ENCODE peak calls at places on chromosomes 5 and 9, in seven cellular contexts. F, E, W, I, T, V and O are unnamed samples.

GRCh38 chr5:178533136-178533535 is 57.1 kb downstream of the COL23A1 start:
- DNase-seq in F (no peak), E (no peak), W (no peak), I (no peak), T (no peak), V (peak; percentile 29), O (no peak)

GRCh38 chr9:80492221-80492620 is 920.5 kb downstream of the TLE4 start:
- DNase-seq in F (no peak), E (no peak), W (peak; percentile 60), I (peak; percentile 91), T (no peak), V (no peak), O (peak; percentile 67)

GRCh38 chr9:108662935-108663334 is 192.9 kb downstream of the ACTL7B start:
- DNase-seq in F (no peak), E (no peak), W (no peak), I (no peak), T (no peak), V (no peak), O (no peak)

GRCh38 chr9:134946663-134947062 is 29.0 kb upstream of the FCN1 start:
- DNase-seq in F (no peak), E (no peak), W (no peak), I (no peak), T (no peak), V (no peak), O (no peak)

GRCh38 chr5:84816746-84817547 is 432.3 kb upstream of the EDIL3 start:
- DNase-seq in F (no peak), E (no peak), W (no peak), I (no peak), T (no peak), V (no peak), O (no peak)

GRCh38 chr9:69678843-69679538 is 6.8 kb upstream of the APBA1 start:
- DNase-seq in F (no peak), E (no peak), W (no peak), I (no peak), T (no peak), V (no peak), O (no peak)

GRCh38 chr5:102561894-102562760 is 63.3 kb upstream of the SLCO6A1 start:
- DNase-seq in F (no peak), E (no peak), W (no peak), I (peak; percentile 30), T (peak; percentile 11), V (no peak), O (no peak)

GRCh38 chr9:135780086-135780485 is 78.1 kb downstream of the KCNT1 start:
- DNase-seq in F (no peak), E (no peak), W (no peak), I (no peak), T (no peak), V (no peak), O (no peak)

GRCh38 chr9:115437418-115437817 is 319.5 kb upstream of the TNC start:
- DNase-seq in F (no peak), E (no peak), W (no peak), I (no peak), T (no peak), V (no peak), O (no peak)

GRCh38 chr5:87268970-87269377 is 1.3 kb downstream of the RASA1 start:
- DNase-seq in F (no peak), E (no peak), W (no peak), I (no peak), T (no peak), V (no peak), O (no peak)

GRCh38 chr5:132057498-132058255 is 2.8 kb upstream of the IL3 start:
- DNase-seq in F (no peak), E (no peak), W (no peak), I (no peak), T (peak; percentile 3), V (no peak), O (peak; percentile 11)

GRCh38 chr5:54704825-54705224 is 187.3 kb downstream of the SNX18 start:
- DNase-seq in F (no peak), E (no peak), W (peak; percentile 45), I (no peak), T (no peak), V (no peak), O (no peak)

GRCh38 chr5:66652818-66653217 is 56.6 kb downstream of the MAST4 start:
- DNase-seq in F (no peak), E (no peak), W (no peak), I (no peak), T (no peak), V (no peak), O (no peak)

GRCh38 chr5:40401965-40402364 is 277.8 kb upstream of the PTGER4 start:
- DNase-seq in F (no peak), E (no peak), W (no peak), I (no peak), T (no peak), V (no peak), O (no peak)

GRCh38 chr9:107929439-107929838 is 439.9 kb upstream of the KLF4 start:
- DNase-seq in F (no peak), E (no peak), W (peak; percentile 73), I (peak; percentile 33), T (peak; percentile 77), V (no peak), O (peak; percentile 79)

GRCh38 chr5:28065664-28066063 is 1027.3 kb upstream of the CDH9 start:
- DNase-seq in F (no peak), E (no peak), W (no peak), I (no peak), T (no peak), V (no peak), O (no peak)

GRCh38 chr5:140840978-140841962 is at the start of gene PCDHA8:
- DNase-seq in F (no peak), E (peak; percentile 20), W (no peak), I (no peak), T (no peak), V (no peak), O (no peak)

GRCh38 chr9:16133556-16134227 is 580.8 kb downstream of the CCDC171 start:
- DNase-seq in F (no peak), E (peak; percentile 49), W (peak; percentile 33), I (peak; percentile 57), T (peak; percentile 20), V (no peak), O (no peak)

GRCh38 chr9:78592866-78593265 is 295.9 kb downstream of the PSAT1 start:
- DNase-seq in F (no peak), E (no peak), W (no peak), I (no peak), T (no peak), V (no peak), O (no peak)

GRCh38 chr9:14418262-14419200 is 104.6 kb upstream of the NFIB start:
- DNase-seq in F (no peak), E (no peak), W (no peak), I (no peak), T (no peak), V (no peak), O (no peak)

GRCh38 chr5:86461169-86461956 is 156.4 kb upstream of the COX7C start:
- DNase-seq in F (no peak), E (no peak), W (no peak), I (no peak), T (no peak), V (no peak), O (no peak)

GRCh38 chr5:158050401-158050800 is 191.5 kb upstream of the CLINT1 start:
- DNase-seq in F (no peak), E (no peak), W (no peak), I (no peak), T (no peak), V (no peak), O (no peak)

GRCh38 chr5:42454216-42454995 is 31.2 kb downstream of the GHR start:
- DNase-seq in F (no peak), E (no peak), W (peak; percentile 40), I (no peak), T (no peak), V (no peak), O (no peak)
- TF ChIP-seq POLR2A in F (no peak), E (no peak), W (no peak), I (no peak), T (no peak), V (no peak), O (no peak)

DNA sequence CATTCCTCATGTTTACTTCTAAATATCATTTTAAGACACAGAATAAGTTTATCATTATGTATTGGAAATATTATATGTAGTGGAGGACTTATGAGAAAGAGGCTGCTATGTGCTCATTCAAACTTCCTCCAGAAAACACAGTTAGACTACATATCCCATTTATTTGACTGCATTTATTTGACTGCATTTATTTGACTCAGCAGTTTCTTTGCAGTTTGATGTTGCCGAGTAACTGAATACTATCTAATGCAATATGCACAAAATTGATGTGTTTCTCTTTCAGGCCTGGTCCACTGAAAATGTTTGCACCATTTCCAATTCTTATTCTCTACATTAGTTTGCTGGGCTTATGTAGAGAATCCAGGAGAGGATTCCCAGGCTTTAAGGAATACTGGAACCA is 89.9 kb upstream of the FBN2 start:
- DNase-seq in F (no peak), E (no peak), W (no peak), I (no peak), T (no peak), V (no peak), O (no peak)
- H3K4me1 ChIP-seq in F (peaks cover 7% of the 10 kb centered on the region), E (no peaks in the 10 kb centered on the region), W (no peaks in the 10 kb centered on the region), I (no peaks in the 10 kb centered on the region), T (no peaks in the 10 kb centered on the region), V (no peaks in the 10 kb centered on the region), O (no peaks in the 10 kb centered on the region)

GRCh38 chr9:131667576-131667975 is 72.3 kb downstream of the RAPGEF1 start:
- DNase-seq in F (no peak), E (no peak), W (no peak), I (no peak), T (no peak), V (no peak), O (no peak)

GRCh38 chr9:131668057-131668438 is 71.8 kb downstream of the RAPGEF1 start:
- DNase-seq in F (no peak), E (no peak), W (no peak), I (no peak), T (no peak), V (no peak), O (no peak)

GRCh38 chr9:131670247-131670681 is 69.6 kb downstream of the RAPGEF1 start:
- DNase-seq in F (no peak), E (no peak), W (peak; percentile 85), I (no peak), T (peak; percentile 67), V (no peak), O (no peak)

GRCh38 chr9:131669234-131670172 is 70.4 kb downstream of the RAPGEF1 start:
- DNase-seq in F (no peak), E (no peak), W (no peak), I (peak; percentile 49), T (no peak), V (no peak), O (no peak)

GRCh38 chr9:131668439-131669233 is 71.2 kb downstream of the RAPGEF1 start:
- DNase-seq in F (no peak), E (no peak), W (no peak), I (peak; percentile 63), T (no peak), V (peak; percentile 86), O (peak; percentile 63)
- TF ChIP-seq POLR2A in F (no peak), E (no peak), W (peak; percentile 31), I (no peak), T (no peak), V (no peak), O (no peak)

DNA sequence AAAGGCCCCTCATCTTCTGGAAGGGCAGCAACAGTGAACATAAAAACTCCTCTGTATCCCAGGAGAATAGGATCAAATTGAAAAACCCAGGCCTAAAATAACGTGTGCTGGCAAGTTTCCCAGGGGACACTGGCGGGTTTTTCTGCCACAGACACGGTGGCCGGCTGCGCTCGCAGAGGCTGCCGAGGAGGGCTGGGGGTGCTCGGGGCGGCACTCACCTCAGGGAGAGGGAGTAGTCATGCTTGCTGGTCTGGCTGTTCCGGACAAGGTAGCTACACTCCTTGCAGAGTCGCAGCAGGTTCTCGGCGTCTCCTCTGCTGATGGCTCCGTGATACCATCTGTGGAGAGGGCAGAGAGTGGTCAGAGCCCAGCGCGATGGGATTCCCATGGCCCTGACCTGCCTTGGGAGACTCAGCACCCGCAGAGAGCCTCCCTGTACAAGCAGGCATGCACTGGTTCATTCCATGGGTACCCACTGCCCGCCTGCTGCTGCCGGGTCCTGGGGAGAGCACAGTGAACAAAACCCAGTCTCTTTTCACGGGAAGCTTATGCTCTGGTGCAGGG is 44.6 kb upstream of the SLC25A51 start:
- DNase-seq in F (no peak), E (no peak), W (no peak), I (no peak), T (no peak), V (no peak), O (no peak)
- H3K4me1 ChIP-seq in F (peaks cover 45% of the 10 kb centered on the region), E (peaks cover 73% of the 10 kb centered on the region), W (peaks cover 22% of the 10 kb centered on the region), I (peaks cover 8% of the 10 kb centered on the region), T (peaks cover 7% of the 10 kb centered on the region), V (peaks cover 2% of the 10 kb centered on the region), O (peaks cover 24% of the 10 kb centered on the region)